ENCODE peak calls at places on chromosomes 1 and 21, in seven cellular contexts. Z is endodermal cell, M is body of pancreas, E is left lung, L is pancreas, W is cardiac muscle cell, O is small intestine. U is an unnamed sample. For H3K36me3, the result is how much of the 10 kb centered on the place peaks cover.

GRCh38 chr1:156504062-156504813 is 3.7 kb upstream of the MEF2D start:
- DNase-seq in Z (no peak), M (no peak), E (no peak), L (no peak), W (peak), O (peak), U (no peak)

GRCh38 chr1:119771016-119771415 is 2.3 kb upstream of the HMGCS2 start:
- DNase-seq in Z (peak), M (no peak), E (no peak), L (no peak), W (peak), O (no peak), U (peak)

GRCh38 chr1:185719021-185719420 is 15.2 kb upstream of the HMCN1 start:
- DNase-seq in Z (peak), M (peak), E (peak), L (no peak), W (peak), O (peak), U (peak)

GRCh38 chr21:39712976-39713375 is 32.0 kb upstream of the IGSF5 start:
- DNase-seq in Z (peak), M (peak), E (no peak), L (no peak), W (no peak), O (peak), U (no peak)

GRCh38 chr1:214957330-214958137 is 125.0 kb upstream of the KCNK2 start:
- DNase-seq in Z (no peak), M (no peak), E (no peak), L (no peak), W (peak), O (no peak), U (no peak)

GRCh38 chr1:55781003-55781402 is 565.8 kb upstream of the USP24 start:
- DNase-seq in Z (no peak), M (no peak), E (no peak), L (no peak), W (no peak), O (no peak), U (no peak)

GRCh38 chr1:196462101-196462500 is 146.1 kb downstream of the KCNT2 start:
- DNase-seq in Z (no peak), M (no peak), E (no peak), L (no peak), W (peak), O (no peak), U (no peak)

GRCh38 chr1:108708726-108709660 is 3.7 kb upstream of the FNDC7 start:
- DNase-seq in Z (peak), M (no peak), E (no peak), L (no peak), W (peak), O (peak), U (peak)

GRCh38 chr1:199273837-199274379 is 635.1 kb downstream of the PTPRC start:
- DNase-seq in Z (peak), M (peak), E (no peak), L (peak), W (peak), O (peak), U (no peak)

GRCh38 chr1:242876021-242876420 is 351.5 kb upstream of the PLD5 start:
- DNase-seq in Z (no peak), M (no peak), E (no peak), L (no peak), W (no peak), O (no peak), U (no peak)

GRCh38 chr21:42097860-42098259 is 26.7 kb downstream of the UMODL1 start:
- DNase-seq in Z (no peak), M (no peak), E (peak), L (no peak), W (peak), O (peak), U (no peak)

GRCh38 chr1:246506440-246506784 is 667 bp downstream of the SMYD3 start:
- DNase-seq in Z (no peak), M (no peak), E (no peak), L (no peak), W (no peak), O (peak), U (no peak)

GRCh38 chr1:241701483-241702290 is 49.6 kb downstream of the WDR64 start:
- DNase-seq in Z (no peak), M (no peak), E (no peak), L (no peak), W (no peak), O (no peak), U (no peak)

GRCh38 chr1:1003618-1004419 is 3.9 kb upstream of the HES4 start:
- DNase-seq in Z (peak), M (no peak), E (no peak), L (peak), W (no peak), O (no peak), U (peak)

GRCh38 chr21:33425825-33426224 is 22.6 kb downstream of the IFNGR2 start:
- DNase-seq in Z (no peak), M (no peak), E (no peak), L (no peak), W (no peak), O (peak), U (no peak)

GRCh38 chr1:176998396-176998795 is 166.1 kb downstream of the ASTN1 start:
- DNase-seq in Z (no peak), M (no peak), E (no peak), L (no peak), W (peak), O (no peak), U (no peak)

GRCh38 chr1:181181792-181182585 is 93.5 kb downstream of the IER5 start:
- DNase-seq in Z (peak), M (no peak), E (no peak), L (no peak), W (no peak), O (no peak), U (peak)

GRCh38 chr21:44427241-44428120 is 27.8 kb upstream of the LRRC3 start:
- DNase-seq in Z (peak), M (no peak), E (peak), L (peak), W (no peak), O (no peak), U (peak)

GRCh38 chr1:7346600-7347570 is 424.2 kb upstream of the VAMP3 start:
- DNase-seq in Z (no peak), M (no peak), E (no peak), L (no peak), W (no peak), O (peak), U (no peak)

GRCh38 chr1:210321131-210321530 is 7.6 kb upstream of the HHAT start:
- DNase-seq in Z (no peak), M (no peak), E (no peak), L (no peak), W (no peak), O (no peak), U (no peak)

GRCh38 chr1:230359992-230360391 is 66.1 kb downstream of the PGBD5 start:
- DNase-seq in Z (no peak), M (no peak), E (no peak), L (no peak), W (peak), O (no peak), U (no peak)

GRCh38 chr1:217535601-217536377 is 95.1 kb downstream of the GPATCH2 start:
- DNase-seq in Z (no peak), M (no peak), E (no peak), L (no peak), W (peak), O (no peak), U (no peak)

GRCh38 chr1:234102591-234102990 is 198.1 kb downstream of the SLC35F3 start:
- DNase-seq in Z (no peak), M (no peak), E (no peak), L (no peak), W (no peak), O (no peak), U (no peak)

GRCh38 chr1:28190996-28191645 is 14.6 kb upstream of the PTAFR start:
- DNase-seq in Z (peak), M (no peak), E (no peak), L (no peak), W (peak), O (no peak), U (no peak)

GRCh38 chr1:89739013-89739843 is 81.6 kb upstream of the LRRC8D start:
- DNase-seq in Z (no peak), M (no peak), E (peak), L (no peak), W (peak), O (no peak), U (no peak)

GRCh38 chr1:100718581-100718980 is 961 bp upstream of the VCAM1 start:
- DNase-seq in Z (no peak), M (no peak), E (no peak), L (no peak), W (no peak), O (no peak), U (no peak)

GRCh38 chr1:100721502-100722205 is 2.1 kb downstream of the VCAM1 start:
- DNase-seq in Z (no peak), M (no peak), E (peak), L (no peak), W (peak), O (no peak), U (no peak)

GRCh38 chr1:100719490-100719889 is at the start of gene VCAM1:
- DNase-seq in Z (peak), M (no peak), E (no peak), L (no peak), W (peak), O (no peak), U (peak)

GRCh38 chr1:100722211-100722610 is 2.7 kb downstream of the VCAM1 start:
- DNase-seq in Z (no peak), M (no peak), E (no peak), L (no peak), W (no peak), O (no peak), U (no peak)

GRCh38 chr1:100720751-100721150 is 1.2 kb downstream of the VCAM1 start:
- DNase-seq in Z (no peak), M (no peak), E (no peak), L (no peak), W (no peak), O (no peak), U (no peak)
- H3K36me3 ChIP-seq in Z (under half), M (under half), E (under half), L (under half), W (under half), O (under half), U (under half)

DNA sequence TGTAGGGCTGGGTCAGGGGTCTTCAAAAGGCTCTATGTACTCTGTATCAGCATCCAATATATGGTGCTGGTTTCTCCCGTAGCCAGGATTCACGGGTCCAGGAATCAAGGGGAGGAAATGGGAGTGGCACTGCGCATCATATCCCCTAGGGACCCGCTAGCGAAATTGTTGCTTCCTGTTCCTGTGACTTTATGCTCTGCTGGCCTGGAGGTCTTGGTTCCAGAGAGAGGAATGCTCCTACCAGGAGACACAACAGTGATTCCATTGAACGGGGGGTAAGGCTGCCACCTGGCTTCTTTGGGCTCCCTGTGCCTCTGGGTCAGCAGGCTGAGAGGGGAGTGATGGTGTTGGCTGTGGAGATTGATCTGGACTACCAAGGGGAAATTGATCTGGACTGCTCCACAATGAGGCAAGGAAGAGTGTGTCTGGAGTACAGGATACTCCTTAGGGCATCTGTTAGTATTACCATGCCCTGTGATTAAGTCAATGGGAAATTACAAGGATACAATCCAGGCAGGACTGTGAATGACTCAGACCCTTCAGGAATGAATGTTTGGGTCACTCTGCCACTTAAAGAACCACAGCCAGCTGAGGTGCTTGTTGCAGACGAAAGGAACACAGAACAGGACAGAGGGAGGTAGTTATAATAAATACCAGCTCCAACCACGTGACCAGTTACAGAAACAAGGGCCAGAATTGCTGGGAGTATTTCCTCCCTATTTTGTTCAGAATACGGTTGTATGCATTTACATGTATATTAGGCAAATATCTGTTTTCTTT is 10.2 kb downstream of the SPSB1 start:
- DNase-seq in Z (no peak), M (no peak), E (no peak), L (no peak), W (peak), O (peak), U (no peak)
- H3K36me3 ChIP-seq in Z (under half), M (under half), E (under half), L (under half), W (under half), O (under half), U (under half)

DNA sequence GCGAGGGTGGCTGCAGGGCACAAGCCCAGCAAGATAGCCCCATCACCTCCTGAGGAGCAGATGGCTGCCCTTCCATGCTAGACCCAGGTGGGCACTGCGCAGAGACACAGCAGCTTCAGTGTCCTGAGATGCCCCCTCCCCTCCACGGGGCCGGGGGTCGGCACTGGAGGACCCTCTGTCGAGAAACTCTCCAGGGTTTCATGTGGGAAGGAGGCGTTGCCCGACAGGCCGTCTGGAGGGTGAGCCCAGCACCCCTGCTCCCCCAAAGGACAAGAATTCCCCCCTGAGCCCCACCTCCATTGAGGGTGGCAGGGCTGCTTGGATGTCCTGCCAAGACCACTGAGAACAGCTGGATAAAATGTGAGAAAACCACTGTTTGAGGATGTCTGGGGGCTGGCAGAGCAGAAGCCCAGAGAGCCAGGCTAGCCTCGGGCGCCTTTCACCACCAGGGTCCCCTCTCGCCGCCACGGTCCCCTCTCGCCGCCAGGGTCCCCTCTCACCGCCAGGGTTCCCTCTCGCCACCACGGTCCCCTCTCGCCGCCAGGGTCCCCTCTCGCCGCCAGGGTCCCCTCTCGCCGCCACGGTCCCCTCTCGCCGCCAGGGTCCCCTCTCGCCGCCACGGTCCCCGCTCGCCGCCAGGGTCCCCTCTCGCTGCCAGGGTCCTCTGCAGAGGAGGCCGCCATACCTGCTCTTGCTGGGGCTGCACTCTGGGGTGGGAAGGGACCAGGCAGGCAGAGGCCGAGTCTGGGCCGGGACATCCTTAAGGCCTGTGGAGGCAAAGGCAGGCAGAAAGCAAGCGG is 44.2 kb downstream of the SLC19A1 start:
- DNase-seq in Z (peak), M (no peak), E (peak), L (no peak), W (no peak), O (no peak), U (no peak)
- H3K36me3 ChIP-seq in Z (half or more), M (under half), E (under half), L (under half), W (under half), O (under half), U (under half)

GRCh38 chr1:51794260-51794659 is 84.3 kb downstream of the NRDC start:
- DNase-seq in Z (no peak), M (no peak), E (no peak), L (no peak), W (no peak), O (no peak), U (no peak)
- H3K36me3 ChIP-seq in Z (half or more), M (under half), E (half or more), L (under half), W (under half), O (under half), U (under half)

U was measured in H7.